ENCODE peak calls at places on chromosome 17, in nine cellular contexts. M is NCI-H510A treated with DMSO at 0.1 percent for 48 hours; W is NCI-H69; A is activated CD4-positive, alpha-beta T cell treated with anti-CD3 and anti-CD28 coated beads, Interleukin-2, amount 10 ng/mL, durations not matched to agents 7 days and 5 days; X is ACHN; I is H7; V is C1 segment of cervical spinal cord; G is HuH-7; E is activated T-cell treated with anti-CD3 and anti-CD28 coated beads, Interleukin-2, amount 50 U/mL, for 24 hours. B is an unnamed sample.

GRCh38 chr17:63701477-63702222 is 1.7 kb upstream of the LIMD2 start:
- DNase-seq in G (no peak), V (no peak), A (peak), W (peak), E (peak), M (no peak), X (no peak), I (no peak), B (no peak)

GRCh38 chr17:17356149-17356930 is 53.2 kb downstream of the NT5M start:
- DNase-seq in E (peak), V (peak), G (peak), M (peak), I (peak), A (peak), W (peak), X (peak), B (peak)

GRCh38 chr17:31726980-31727427 is 132.0 kb downstream of the COPRS start:
- DNase-seq in E (no peak), W (peak), I (no peak), V (no peak), G (no peak), A (no peak), M (no peak), X (no peak), B (peak)

GRCh38 chr17:1108810-1109605 is 70.8 kb downstream of the ABR start:
- DNase-seq in X (peak), M (no peak), I (peak), W (peak), A (peak), V (peak), G (no peak), E (peak), B (peak)

GRCh38 chr17:49101054-49101534 is 31.5 kb upstream of the B4GALNT2 start:
- DNase-seq in M (peak), X (no peak), A (no peak), W (peak), I (no peak), G (no peak), E (no peak), V (no peak), B (peak)

GRCh38 chr17:71127416-71127815 is 958.1 kb downstream of the KCNJ2 start:
- DNase-seq in M (no peak), A (no peak), V (no peak), I (no peak), W (no peak), G (no peak), X (no peak), E (no peak), B (no peak)

GRCh38 chr17:70190959-70191805 is 21.9 kb downstream of the KCNJ2 start:
- DNase-seq in W (no peak), G (no peak), X (no peak), I (peak), M (peak), E (no peak), V (no peak), A (no peak), B (peak)

GRCh38 chr17:2259769-2260536 is 43.6 kb downstream of the SMG6 start:
- DNase-seq in M (no peak), E (peak), I (no peak), V (no peak), W (no peak), G (no peak), X (no peak), A (peak), B (no peak)

GRCh38 chr17:67245694-67246397 is 850 bp upstream of the HELZ start:
- DNase-seq in X (peak), G (peak), W (peak), V (no peak), A (peak), M (no peak), I (peak), E (peak), B (peak)

GRCh38 chr17:27603870-27604794 is 26.9 kb upstream of the LGALS9 start:
- DNase-seq in A (no peak), E (no peak), I (no peak), V (no peak), X (no peak), W (no peak), M (no peak), G (no peak), B (no peak)

GRCh38 chr17:19447085-19447583 is 36.1 kb downstream of the RNF112 start:
- DNase-seq in A (peak), G (peak), W (peak), E (peak), M (peak), I (peak), X (peak), V (peak), B (peak)

GRCh38 chr17:74351552-74352210 is 10.0 kb downstream of the BTBD17 start:
- DNase-seq in A (peak), E (no peak), I (peak), M (no peak), W (no peak), G (no peak), X (no peak), V (no peak), B (no peak)

GRCh38 chr17:75240394-75241142 is 20.8 kb downstream of the GGA3 start:
- DNase-seq in X (peak), A (peak), G (peak), I (peak), W (peak), V (peak), E (peak), M (peak), B (peak)

B was measured in DMS53.